ENCODE peak calls at places on chromosomes 12 and 14, in nine cellular contexts. S is SK-N-SH, Y is upper lobe of right lung, E is psoas muscle, J is heart right ventricle, X is OCI-LY7, B is tibial nerve, V is endothelial cell of umbilical vein, P is hepatocyte. L is an unnamed sample. For H3K4me1 and H3K36me3, the result is how much of the 10 kb centered on the place peaks cover.

GRCh38 chr12:58586762-58587161 is 333.5 kb downstream of the LRIG3 start:
- DNase-seq in S (no peak), Y (no peak), E (no peak), J (no peak), X (no peak), B (no peak), V (no peak), P (no peak), L (no peak)

GRCh38 chr12:99619389-99620158 is 28.0 kb upstream of the GARIN6 start:
- DNase-seq in S (peak), Y (no peak), E (no peak), J (no peak), X (peak), B (no peak), V (no peak), P (peak), L (no peak)

GRCh38 chr12:121933522-121934317 is 15.3 kb downstream of the CFAP251 start:
- DNase-seq in S (no peak), Y (peak), E (no peak), J (no peak), X (no peak), B (no peak), V (no peak), P (peak), L (no peak)

GRCh38 chr12:82524636-82525035 is 162.1 kb upstream of the TMTC2 start:
- DNase-seq in S (no peak), Y (no peak), E (no peak), J (no peak), X (no peak), B (no peak), V (no peak), P (no peak), L (no peak)

GRCh38 chr14:104657114-104657524 is 32.3 kb upstream of the INF2 start:
- DNase-seq in S (peak), Y (peak), E (no peak), J (no peak), X (peak), B (no peak), V (no peak), P (no peak), L (no peak)

GRCh38 chr14:101250336-101250947 is 310.9 kb upstream of the DIO3 start:
- DNase-seq in S (peak), Y (no peak), E (no peak), J (no peak), X (no peak), B (no peak), V (no peak), P (no peak), L (no peak)

GRCh38 chr12:64806593-64806992 is 17.9 kb upstream of the TBC1D30 start:
- DNase-seq in S (no peak), Y (no peak), E (no peak), J (no peak), X (no peak), B (no peak), V (peak), P (no peak), L (no peak)

GRCh38 chr12:107844312-107844921 is 69.9 kb downstream of the ASCL4 start:
- DNase-seq in S (peak), Y (no peak), E (no peak), J (no peak), X (no peak), B (no peak), V (no peak), P (peak), L (no peak)

GRCh38 chr12:96104566-96104965 is 69.2 kb upstream of the LTA4H start:
- DNase-seq in S (no peak), Y (no peak), E (no peak), J (no peak), X (no peak), B (no peak), V (no peak), P (no peak), L (no peak)

GRCh38 chr12:467591-467990 is 7.9 kb downstream of the B4GALNT3 start:
- DNase-seq in S (no peak), Y (no peak), E (no peak), J (no peak), X (no peak), B (no peak), V (no peak), P (no peak), L (no peak)

GRCh38 chr12:104422441-104422840 is 34.3 kb upstream of the CHST11 start:
- DNase-seq in S (no peak), Y (no peak), E (no peak), J (no peak), X (no peak), B (no peak), V (no peak), P (no peak), L (no peak)

GRCh38 chr12:60162988-60163720 is 567.3 kb downstream of the SLC16A7 start:
- DNase-seq in S (peak), Y (no peak), E (no peak), J (no peak), X (no peak), B (no peak), V (no peak), P (no peak), L (no peak)

GRCh38 chr14:32469388-32470160 is 140.5 kb downstream of the AKAP6 start:
- DNase-seq in S (no peak), Y (no peak), E (no peak), J (no peak), X (peak), B (no peak), V (peak), P (peak), L (no peak)

GRCh38 chr14:32006267-32007110 is 70.6 kb upstream of the ARHGAP5 start:
- DNase-seq in S (no peak), Y (no peak), E (no peak), J (no peak), X (no peak), B (no peak), V (no peak), P (peak), L (no peak)

GRCh38 chr12:68477256-68477655 is 133.4 kb upstream of the RAP1B start:
- DNase-seq in S (no peak), Y (no peak), E (no peak), J (no peak), X (no peak), B (no peak), V (no peak), P (no peak), L (no peak)

GRCh38 chr14:23932639-23933038 is 20.9 kb upstream of the DHRS4 start:
- DNase-seq in S (no peak), Y (no peak), E (no peak), J (no peak), X (no peak), B (no peak), V (no peak), P (no peak), L (no peak)

GRCh38 chr12:111436266-111436665 is 30.5 kb downstream of the SH2B3 start:
- DNase-seq in S (no peak), Y (no peak), E (no peak), J (no peak), X (no peak), B (no peak), V (no peak), P (no peak), L (no peak)

GRCh38 chr12:115749071-115749470 is 528.4 kb downstream of the MED13L start:
- DNase-seq in S (no peak), Y (no peak), E (no peak), J (no peak), X (no peak), B (no peak), V (no peak), P (no peak), L (no peak)

GRCh38 chr14:76920572-76921175 is 94.5 kb downstream of the LRRC74A start:
- DNase-seq in S (peak), Y (no peak), E (no peak), J (no peak), X (no peak), B (no peak), V (no peak), P (peak), L (no peak)

GRCh38 chr12:118575730-118576129 is 199.4 kb downstream of the SUDS3 start:
- DNase-seq in S (no peak), Y (no peak), E (no peak), J (no peak), X (no peak), B (no peak), V (no peak), P (no peak), L (no peak)

GRCh38 chr12:52198454-52199215 is 6.8 kb upstream of the KRT80 start:
- DNase-seq in S (no peak), Y (peak), E (no peak), J (no peak), X (no peak), B (no peak), V (no peak), P (no peak), L (no peak)

GRCh38 chr12:66638666-66639065 is 40.2 kb downstream of the GRIP1 start:
- DNase-seq in S (no peak), Y (no peak), E (no peak), J (no peak), X (no peak), B (no peak), V (no peak), P (no peak), L (no peak)

GRCh38 chr14:70188608-70189540 is at the start of gene SLC8A3:
- DNase-seq in S (peak), Y (peak), E (peak), J (no peak), X (no peak), B (no peak), V (peak), P (peak), L (no peak)

GRCh38 chr12:63064080-63064479 is 86.9 kb downstream of the AVPR1A start:
- DNase-seq in S (no peak), Y (no peak), E (no peak), J (no peak), X (no peak), B (no peak), V (peak), P (no peak), L (no peak)

GRCh38 chr14:103543140-103543539 is 14.1 kb downstream of the TRMT61A start:
- DNase-seq in S (peak), Y (no peak), E (peak), J (peak), X (no peak), B (no peak), V (no peak), P (no peak), L (no peak)

GRCh38 chr14:105307052-105307727 is 6.4 kb upstream of the BRF1 start:
- DNase-seq in S (peak), Y (no peak), E (no peak), J (no peak), X (no peak), B (no peak), V (no peak), P (no peak), L (no peak)

GRCh38 chr14:104599446-104599845 is 5.1 kb downstream of the TMEM179 start:
- DNase-seq in S (no peak), Y (no peak), E (peak), J (no peak), X (no peak), B (no peak), V (no peak), P (no peak), L (no peak)

GRCh38 chr12:49094104-49094948 is at the start of gene DHH:
- DNase-seq in S (peak), Y (peak), E (peak), J (peak), X (no peak), B (no peak), V (peak), P (peak), L (no peak)

GRCh38 chr14:101195309-101195724 is 291.8 kb upstream of the RTL1 start:
- DNase-seq in S (no peak), Y (peak), E (no peak), J (no peak), X (no peak), B (no peak), V (no peak), P (no peak), L (no peak)

GRCh38 chr14:80385340-80385739 is 174.0 kb upstream of the DIO2 start:
- DNase-seq in S (no peak), Y (no peak), E (no peak), J (no peak), X (no peak), B (no peak), V (no peak), P (no peak), L (no peak)

GRCh38 chr12:26124491-26125450 is at the start of gene BHLHE41:
- DNase-seq in S (peak), Y (peak), E (peak), J (peak), X (no peak), B (peak), V (peak), P (peak), L (no peak)

DNA sequence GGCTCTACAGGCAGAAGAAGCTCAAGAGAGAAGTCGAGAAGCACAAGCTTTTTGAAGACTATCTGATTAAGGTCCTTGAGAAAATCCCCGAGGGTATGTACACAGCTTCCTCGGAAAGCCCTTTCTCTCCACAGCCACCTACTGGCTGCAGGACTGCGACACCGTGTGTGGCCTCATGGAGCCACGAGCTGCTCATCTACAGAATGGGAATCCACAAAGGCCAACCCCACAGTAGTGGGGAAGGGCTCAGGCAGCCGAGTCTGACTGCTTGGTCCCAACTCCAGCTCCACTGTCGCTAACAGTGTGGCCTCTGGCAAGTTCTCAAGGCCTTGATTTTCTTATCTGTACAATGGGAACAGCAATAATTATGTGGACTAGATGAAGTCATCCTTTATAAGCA is 2.5 kb downstream of the CCDC197 start:
- DNase-seq in S (no peak), Y (no peak), E (no peak), J (no peak), X (no peak), B (no peak), V (no peak), P (no peak), L (no peak)
- H3K4me1 ChIP-seq in S (under half), Y (under half), E (under half), J (under half), X (under half), B (under half), V (under half), P (under half), L (under half)

GRCh38 chr12:120699553-120699952 is 10.7 kb upstream of the UNC119B start:
- DNase-seq in S (no peak), Y (no peak), E (no peak), J (no peak), X (no peak), B (no peak), V (no peak), P (no peak), L (no peak)
- H3K36me3 ChIP-seq in S (half or more), Y (half or more), E (half or more), J (under half), X (half or more), B (under half), V (under half), P (under half), L (half or more)

DNA sequence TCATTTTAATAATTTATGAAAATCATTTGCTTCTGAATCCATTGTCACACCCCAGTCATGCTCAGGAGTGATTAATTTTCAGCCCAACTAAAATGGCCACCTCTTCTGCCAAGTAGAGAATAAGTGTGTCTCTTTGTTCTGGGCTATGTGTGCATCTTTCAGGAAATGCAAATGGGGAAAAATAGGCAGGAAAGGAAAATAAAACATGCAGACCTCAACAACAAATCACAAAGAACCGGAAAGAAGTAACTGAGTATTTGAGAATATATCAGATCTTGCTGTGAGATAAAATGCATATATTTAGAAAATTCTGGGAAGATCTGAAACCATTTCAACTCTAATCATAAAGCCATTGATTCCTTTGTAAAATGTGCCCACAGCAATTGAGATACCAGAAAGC is 763.9 kb downstream of the GALC start:
- DNase-seq in S (no peak), Y (no peak), E (no peak), J (no peak), X (no peak), B (no peak), V (no peak), P (no peak), L (no peak)
- H3K4me3 ChIP-seq in S (no peak), Y (no peak), E (no peak), J (no peak), X (no peak), B (no peak), V (no peak), P (no peak), L (no peak)

DNA sequence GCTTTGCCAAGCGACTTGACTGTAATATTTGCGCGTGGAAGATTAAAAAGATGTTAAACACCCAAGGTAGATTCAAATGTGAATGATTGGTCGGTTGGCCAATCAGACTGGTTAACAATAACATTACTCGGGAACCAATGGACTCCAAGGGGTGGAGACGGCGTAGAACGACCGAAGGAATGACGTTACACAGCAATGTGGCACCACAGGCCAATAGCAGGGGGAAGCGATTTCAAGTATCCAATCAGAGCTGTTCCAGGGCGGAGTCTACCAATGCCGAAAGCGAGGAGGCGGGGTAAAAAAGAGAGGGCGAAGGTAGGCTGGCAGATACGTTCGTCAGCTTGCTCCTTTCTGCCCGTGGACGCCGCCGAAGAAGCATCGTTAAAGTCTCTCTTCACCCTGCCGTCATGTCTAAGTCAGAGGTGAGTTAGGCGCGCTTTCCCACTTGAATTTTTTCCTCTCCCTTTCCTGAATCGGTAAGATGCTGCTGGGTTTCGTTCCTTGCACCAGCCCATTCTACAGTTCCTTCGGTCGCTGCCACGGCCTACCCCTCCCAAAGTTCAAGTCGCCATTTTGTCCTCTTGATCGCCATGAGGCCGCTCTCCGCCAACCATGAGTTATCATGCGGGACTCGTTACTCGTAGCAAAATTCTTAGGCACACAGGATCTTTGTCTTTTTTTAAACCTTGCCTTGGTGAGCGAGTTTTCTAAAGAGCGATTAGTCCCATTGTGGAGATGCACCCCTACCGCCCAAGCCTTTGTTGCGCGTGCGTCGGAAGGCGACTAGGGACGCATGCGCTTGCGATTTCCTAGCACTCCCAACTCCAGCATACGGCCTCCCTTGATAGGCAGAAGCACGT is at the start of gene HNRNPA1:
- DNase-seq in S (peak), Y (peak), E (peak), J (peak), X (peak), B (peak), V (peak), P (peak), L (peak)
- H3K4me1 ChIP-seq in S (under half), Y (half or more), E (half or more), J (half or more), X (half or more), B (under half), V (under half), P (under half), L (half or more)